ENCODE peak calls at places on chromosomes 12 and 14, in six cellular contexts. H is erythroblast; E is NCI-H1092; G is SIG-M5; S is lung; X is stimulated activated CD4-positive, alpha-beta T cell treated with anti-CD3 and anti-CD28 coated beads, Interleukin-1b, Interleukin-23, amount 100 ng/mL, for 1 hour. P is an unnamed sample.

GRCh38 chr12:50992814-50993213 is 33.4 kb downstream of the SLC11A2 start:
- DNase-seq in H (no peak), E (no peak), G (no peak), S (no peak), X (no peak), P (no peak)

GRCh38 chr12:22164101-22164500 is 118.1 kb downstream of the CMAS start:
- DNase-seq in H (no peak), E (no peak), G (no peak), S (no peak), X (no peak), P (no peak)

GRCh38 chr14:59870277-59871165 is at the start of gene RTN1:
- DNase-seq in H (no peak), E (peak), G (no peak), S (peak), X (no peak), P (peak)

GRCh38 chr12:14723763-14724162 is 27.4 kb upstream of the GUCY2C start:
- DNase-seq in H (peak), E (no peak), G (peak), S (peak), X (peak), P (peak)

GRCh38 chr12:126038434-126038833 is 973.2 kb downstream of the AACS start:
- DNase-seq in H (no peak), E (no peak), G (no peak), S (no peak), X (no peak), P (no peak)

GRCh38 chr14:95365401-95365800 is 45.7 kb upstream of the CLMN start:
- DNase-seq in H (no peak), E (no peak), G (no peak), S (no peak), X (no peak), P (no peak)

GRCh38 chr12:103841690-103842584 is 903 bp upstream of the NT5DC3 start:
- DNase-seq in H (peak), E (no peak), G (no peak), S (peak), X (no peak), P (peak)

GRCh38 chr14:67335781-67336180 is 23.8 kb downstream of the ATP6V1D start:
- DNase-seq in H (peak), E (no peak), G (no peak), S (no peak), X (no peak), P (no peak)

GRCh38 chr14:79186523-79186922 is 1016.4 kb downstream of the NRXN3 start:
- DNase-seq in H (no peak), E (no peak), G (no peak), S (no peak), X (no peak), P (no peak)

GRCh38 chr14:58747181-58747580 is 109.4 kb downstream of the DACT1 start:
- DNase-seq in H (no peak), E (no peak), G (peak), S (peak), X (no peak), P (no peak)

GRCh38 chr14:42517786-42518530 is 911.3 kb downstream of the LRFN5 start:
- DNase-seq in H (no peak), E (no peak), G (no peak), S (no peak), X (no peak), P (no peak)

GRCh38 chr12:17062296-17063061 is 456.5 kb upstream of the LMO3 start:
- DNase-seq in H (no peak), E (peak), G (no peak), S (no peak), X (no peak), P (no peak)

GRCh38 chr14:59333668-59334067 is 131.5 kb downstream of the GPR135 start:
- DNase-seq in H (no peak), E (no peak), G (no peak), S (peak), X (no peak), P (no peak)

GRCh38 chr14:33851366-33851765 is 99.5 kb downstream of the EGLN3 start:
- DNase-seq in H (no peak), E (no peak), G (no peak), S (no peak), X (no peak), P (no peak)

GRCh38 chr14:100281286-100282082 is 24.8 kb downstream of the SLC25A29 start:
- DNase-seq in H (no peak), E (no peak), G (no peak), S (peak), X (no peak), P (peak)

GRCh38 chr14:77882098-77882497 is 82.2 kb downstream of the ADCK1 start:
- DNase-seq in H (peak), E (peak), G (no peak), S (no peak), X (no peak), P (no peak)

GRCh38 chr14:90999299-90999698 is 61.1 kb downstream of the RPS6KA5 start:
- DNase-seq in H (no peak), E (no peak), G (no peak), S (no peak), X (no peak), P (no peak)

GRCh38 chr12:89737000-89737399 is 28.4 kb upstream of the ATP2B1 start:
- DNase-seq in H (no peak), E (no peak), G (no peak), S (no peak), X (no peak), P (no peak)

GRCh38 chr12:101829639-101830390 is 944 bp downstream of the GNPTAB start:
- DNase-seq in H (peak), E (no peak), G (no peak), S (no peak), X (no peak), P (peak)

GRCh38 chr14:56816575-56817391 is 6.5 kb upstream of the OTX2 start:
- DNase-seq in H (no peak), E (no peak), G (no peak), S (no peak), X (no peak), P (no peak)

GRCh38 chr12:59055204-59055839 is 135.0 kb upstream of the LRIG3 start:
- DNase-seq in H (no peak), E (no peak), G (no peak), S (no peak), X (no peak), P (no peak)

GRCh38 chr12:128091101-128091795 is 175.7 kb upstream of the TMEM132C start:
- DNase-seq in H (no peak), E (peak), G (no peak), S (no peak), X (no peak), P (no peak)

P was measured in stomach.